ENCODE peak calls at places on chromosome 22, in six cellular contexts. D is adrenal gland, Q is HFFc6, O is PC-3, U is IMR-90, Z is coronary artery. I is an unnamed sample.

GRCh38 chr22:45524966-45525365 is 22.3 kb downstream of the FBLN1 start:
- DNase-seq in Z (no peak), Q (no peak), U (no peak), O (no peak), D (no peak), I (no peak)

GRCh38 chr22:20127318-20127868 is 4.2 kb upstream of the ZDHHC8 start:
- DNase-seq in D (no peak), O (no peak), Z (no peak), Q (no peak), U (no peak), I (no peak)

GRCh38 chr22:29106839-29107238 is 34.0 kb downstream of the KREMEN1 start:
- DNase-seq in D (no peak), Q (no peak), U (no peak), O (no peak), Z (no peak), I (no peak)

GRCh38 chr22:49566141-49566541 is 261.5 kb downstream of the BRD1 start:
- DNase-seq in Z (peak), U (no peak), Q (no peak), D (no peak), O (no peak), I (no peak)

GRCh38 chr22:17580461-17581031 is 17.2 kb downstream of the SLC25A18 start:
- DNase-seq in D (no peak), Q (no peak), Z (no peak), O (no peak), U (no peak), I (no peak)

GRCh38 chr22:17847360-17848078 is 73.2 kb upstream of the BID start:
- DNase-seq in Q (no peak), D (no peak), U (no peak), Z (no peak), O (no peak), I (no peak)

GRCh38 chr22:49323751-49324415 is 503.8 kb downstream of the BRD1 start:
- DNase-seq in Z (peak), D (no peak), U (no peak), O (no peak), Q (no peak), I (peak)

GRCh38 chr22:45223304-45224117 is 17.2 kb downstream of the KIAA0930 start:
- DNase-seq in Q (no peak), U (no peak), Z (no peak), D (no peak), O (no peak), I (no peak)

GRCh38 chr22:41847300-41847699 is 14.4 kb downstream of the SREBF2 start:
- DNase-seq in Z (no peak), D (no peak), Q (no peak), U (no peak), O (no peak), I (no peak)

GRCh38 chr22:41845380-41846267 is 12.7 kb downstream of the SREBF2 start:
- DNase-seq in Q (no peak), U (no peak), O (no peak), D (no peak), Z (no peak), I (no peak)

GRCh38 chr22:41846268-41847002 is 13.5 kb downstream of the SREBF2 start:
- DNase-seq in D (no peak), Q (no peak), Z (no peak), U (no peak), O (no peak), I (no peak)

GRCh38 chr22:41844513-41844912 is 11.6 kb downstream of the SREBF2 start:
- DNase-seq in D (no peak), U (no peak), O (peak), Z (no peak), Q (no peak), I (no peak)

DNA sequence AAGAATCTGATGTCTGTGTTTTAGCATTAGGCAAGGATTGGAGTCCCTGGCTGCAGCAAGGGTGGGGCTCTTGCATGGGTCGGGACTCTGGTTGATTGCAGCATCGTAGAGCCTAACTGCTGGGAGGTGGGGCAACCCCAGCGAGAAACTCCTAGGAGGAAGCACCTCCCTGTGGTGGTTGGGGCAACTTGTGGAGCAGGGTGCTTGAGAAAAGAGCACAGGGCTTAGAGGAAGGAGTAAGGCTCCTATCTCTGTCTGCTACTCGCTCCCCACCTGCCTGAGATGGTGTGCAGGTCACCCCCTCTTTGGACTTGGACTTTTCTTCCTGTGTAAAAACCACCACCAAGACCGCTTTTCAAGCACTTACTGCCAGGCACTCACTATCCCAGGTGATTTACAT is 15.6 kb downstream of the SREBF2 start:
- DNase-seq in U (no peak), O (no peak), Z (no peak), D (no peak), Q (no peak), I (no peak)
- TF ChIP-seq CTCF in U (no peak), O (no peak), Z (no peak), D (peak), Q (no peak), I (no peak)

GRCh38 chr22:43782448-43782847 is 29.7 kb downstream of the EFCAB6 start:
- DNase-seq in D (no peak), U (peak), O (no peak), Z (no peak), Q (no peak), I (no peak)

GRCh38 chr22:43789452-43789851 is 22.7 kb downstream of the EFCAB6 start:
- DNase-seq in Q (peak), O (peak), D (peak), Z (no peak), U (peak), I (no peak)

GRCh38 chr22:43783777-43784176 is 28.3 kb downstream of the EFCAB6 start:
- DNase-seq in Z (no peak), U (no peak), O (peak), D (no peak), Q (no peak), I (no peak)
- TF ChIP-seq CTCF in Z (no peak), U (peak), O (peak), D (no peak), Q (peak), I (no peak)

GRCh38 chr22:41446057-41446501 is 522 bp downstream of the TOB2 start:
- DNase-seq in D (peak), U (no peak), Z (no peak), O (no peak), Q (no peak), I (no peak)
- TF ChIP-seq CTCF in D (no peak), U (no peak), Z (no peak), O (no peak), Q (no peak), I (no peak)

GRCh38 chr22:22767876-22768602 is 119.6 kb upstream of the IGLL5 start:
- DNase-seq in U (no peak), O (peak), Q (no peak), Z (peak), D (peak), I (no peak)
- TF ChIP-seq CTCF in U (no peak), O (peak), Q (no peak), Z (no peak), D (no peak), I (no peak)

GRCh38 chr22:24994070-24994763 is 41.7 kb downstream of the KIAA1671 start:
- DNase-seq in U (no peak), O (peak), Z (no peak), Q (peak), D (no peak), I (no peak)
- TF ChIP-seq CTCF in U (no peak), O (peak), Z (no peak), Q (no peak), D (no peak), I (no peak)

GRCh38 chr22:31969789-31970489 is 25.6 kb downstream of the YWHAH start:
- DNase-seq in O (peak), U (peak), D (peak), Z (no peak), Q (peak), I (peak)
- TF ChIP-seq CTCF in O (peak), U (peak), D (peak), Z (no peak), Q (no peak), I (peak)